ENCODE peak calls at places on chromosomes 1 and 21, in seven cellular contexts. A is PC-3, O is IMR-90, K is left ventricle myocardium inferior, C is adrenal gland, Z is vagina, G is GM23338. L is an unnamed sample.

GRCh38 chr1:200180821-200181220 is 153.3 kb downstream of the NR5A2 start:
- DNase-seq in A (peak), O (peak), K (no peak), C (peak), Z (no peak), G (no peak), L (no peak)

GRCh38 chr21:42609806-42610205 is 43.6 kb upstream of the PDE9A start:
- DNase-seq in A (no peak), O (no peak), K (no peak), C (no peak), Z (no peak), G (no peak), L (no peak)

GRCh38 chr1:6261615-6261995 is 707 bp upstream of the GPR153 start:
- DNase-seq in A (no peak), O (no peak), K (no peak), C (no peak), Z (no peak), G (peak), L (no peak)

GRCh38 chr1:205423248-205423647 is 1.4 kb upstream of the LEMD1 start:
- DNase-seq in A (peak), O (no peak), K (no peak), C (no peak), Z (no peak), G (no peak), L (no peak)

GRCh38 chr1:43963890-43964289 is 5.9 kb upstream of the DPH2 start:
- DNase-seq in A (no peak), O (no peak), K (no peak), C (no peak), Z (no peak), G (no peak), L (no peak)

GRCh38 chr1:189686288-189686687 is 791.4 kb downstream of the BRINP3 start:
- DNase-seq in A (no peak), O (no peak), K (no peak), C (no peak), Z (no peak), G (no peak), L (no peak)

GRCh38 chr21:45251635-45252447 is 35.9 kb downstream of the POFUT2 start:
- DNase-seq in A (no peak), O (no peak), K (no peak), C (no peak), Z (peak), G (no peak), L (no peak)

GRCh38 chr1:20403423-20404145 is 82.4 kb downstream of the CAMK2N1 start:
- DNase-seq in A (no peak), O (no peak), K (no peak), C (no peak), Z (no peak), G (no peak), L (no peak)

GRCh38 chr1:88877382-88877825 is 14.0 kb downstream of the GTF2B start:
- DNase-seq in A (peak), O (peak), K (no peak), C (no peak), Z (no peak), G (peak), L (no peak)

GRCh38 chr1:41799205-41799604 is 119.5 kb downstream of the HIVEP3 start:
- DNase-seq in A (no peak), O (no peak), K (no peak), C (no peak), Z (no peak), G (no peak), L (no peak)

GRCh38 chr21:38955495-38955894 is 149.8 kb downstream of the ETS2 start:
- DNase-seq in A (peak), O (peak), K (peak), C (no peak), Z (no peak), G (no peak), L (no peak)

GRCh38 chr21:41947596-41948403 is 6.0 kb downstream of the C2CD2 start:
- DNase-seq in A (no peak), O (peak), K (no peak), C (peak), Z (no peak), G (no peak), L (peak)

GRCh38 chr1:119773711-119774241 is 5.1 kb upstream of the HMGCS2 start:
- DNase-seq in A (peak), O (peak), K (no peak), C (no peak), Z (no peak), G (peak), L (no peak)

GRCh38 chr1:151828931-151829330 is 2.7 kb downstream of the RORC start:
- DNase-seq in A (peak), O (peak), K (no peak), C (peak), Z (no peak), G (peak), L (peak)

GRCh38 chr1:94828251-94828650 is 8.1 kb downstream of the SLC44A3 start:
- DNase-seq in A (peak), O (no peak), K (no peak), C (no peak), Z (no peak), G (no peak), L (no peak)

GRCh38 chr1:175783126-175783722 is 39.8 kb upstream of the TNR start:
- DNase-seq in A (no peak), O (no peak), K (no peak), C (no peak), Z (peak), G (no peak), L (no peak)

GRCh38 chr1:215637041-215637573 is 70.0 kb downstream of the KCTD3 start:
- DNase-seq in A (no peak), O (peak), K (no peak), C (peak), Z (no peak), G (no peak), L (peak)

GRCh38 chr1:31583082-31583994 is 7.0 kb downstream of the TINAGL1 start:
- DNase-seq in A (no peak), O (no peak), K (peak), C (no peak), Z (no peak), G (no peak), L (peak)

GRCh38 chr1:186272486-186272885 is 102.6 kb downstream of the TPR start:
- DNase-seq in A (no peak), O (no peak), K (no peak), C (no peak), Z (no peak), G (no peak), L (no peak)
- TF ChIP-seq CTCF in A (no peak), O (no peak), K (no peak), C (no peak), Z (no peak), G (no peak), L (no peak)

DNA sequence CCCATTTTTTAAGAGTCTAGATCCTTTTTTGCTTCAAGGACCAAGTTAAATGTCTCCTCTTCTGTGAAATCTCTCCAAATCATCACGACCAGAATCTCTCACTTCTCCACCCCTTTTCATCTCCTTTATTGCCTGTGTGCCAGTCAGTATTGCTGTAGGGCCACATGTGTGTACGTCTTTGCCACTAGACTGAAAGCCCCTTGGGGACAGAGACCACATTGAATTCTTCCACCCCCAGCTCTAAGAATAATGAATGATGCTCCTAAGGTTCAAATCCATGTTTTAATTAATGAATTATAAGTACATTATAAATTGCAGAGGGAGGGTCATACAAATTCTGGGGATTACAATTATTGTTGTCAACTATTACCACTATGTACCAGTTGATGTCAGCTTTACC is 343.8 kb downstream of the USP25 start:
- DNase-seq in A (no peak), O (no peak), K (no peak), C (no peak), Z (no peak), G (no peak), L (no peak)
- TF ChIP-seq CTCF in A (no peak), O (no peak), K (no peak), C (no peak), Z (no peak), G (no peak), L (no peak)

GRCh38 chr1:115912116-115912515 is 64.2 kb upstream of the SLC22A15 start:
- DNase-seq in A (no peak), O (no peak), K (no peak), C (no peak), Z (no peak), G (no peak), L (no peak)

GRCh38 chr1:115910231-115910630 is 66.1 kb upstream of the SLC22A15 start:
- DNase-seq in A (no peak), O (no peak), K (no peak), C (no peak), Z (no peak), G (no peak), L (no peak)

GRCh38 chr1:115908565-115909334 is 67.6 kb upstream of the SLC22A15 start:
- DNase-seq in A (no peak), O (no peak), K (no peak), C (no peak), Z (no peak), G (no peak), L (no peak)

GRCh38 chr1:115907092-115907491 is 66.2 kb upstream of the NHLH2 start:
- DNase-seq in A (no peak), O (no peak), K (no peak), C (no peak), Z (no peak), G (no peak), L (no peak)

DNA sequence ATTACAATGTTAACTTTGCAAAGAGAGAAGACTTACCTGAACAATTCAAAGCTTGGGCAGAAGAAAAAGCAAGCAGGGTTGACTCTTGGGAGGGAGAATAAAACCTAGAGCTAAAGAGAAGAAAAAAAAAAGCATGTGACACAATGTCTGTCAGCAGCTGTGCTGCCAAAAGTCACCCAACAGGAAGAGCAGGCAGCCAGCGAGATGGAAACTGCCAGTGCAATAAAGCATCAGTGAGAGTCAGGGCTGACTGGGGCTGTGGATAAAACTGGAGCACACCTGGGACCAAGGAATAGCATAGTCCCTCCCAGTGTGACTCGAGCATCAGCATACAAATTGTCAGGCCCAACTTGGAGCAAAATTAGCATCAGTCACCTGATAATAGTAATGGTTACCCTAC is 65.0 kb upstream of the SLC22A15 start:
- DNase-seq in A (peak), O (no peak), K (no peak), C (no peak), Z (no peak), G (no peak), L (no peak)
- TF ChIP-seq CTCF in A (no peak), O (no peak), K (no peak), C (no peak), Z (no peak), G (no peak), L (no peak)

GRCh38 chr1:243977104-243977503 is 74.0 kb upstream of the ZBTB18 start:
- DNase-seq in A (no peak), O (no peak), K (no peak), C (no peak), Z (no peak), G (no peak), L (no peak)

GRCh38 chr1:243980471-243980870 is 70.6 kb upstream of the ZBTB18 start:
- DNase-seq in A (no peak), O (no peak), K (no peak), C (no peak), Z (peak), G (no peak), L (no peak)

GRCh38 chr1:243982451-243983018 is 68.5 kb upstream of the ZBTB18 start:
- DNase-seq in A (no peak), O (no peak), K (no peak), C (no peak), Z (peak), G (peak), L (no peak)

GRCh38 chr1:243979396-243979795 is 71.7 kb upstream of the ZBTB18 start:
- DNase-seq in A (no peak), O (no peak), K (no peak), C (no peak), Z (no peak), G (no peak), L (no peak)

GRCh38 chr1:243980071-243980470 is 71.0 kb upstream of the ZBTB18 start:
- DNase-seq in A (no peak), O (no peak), K (no peak), C (no peak), Z (no peak), G (no peak), L (no peak)
- TF ChIP-seq CTCF in A (no peak), O (no peak), K (no peak), C (no peak), Z (no peak), G (no peak), L (no peak)

DNA sequence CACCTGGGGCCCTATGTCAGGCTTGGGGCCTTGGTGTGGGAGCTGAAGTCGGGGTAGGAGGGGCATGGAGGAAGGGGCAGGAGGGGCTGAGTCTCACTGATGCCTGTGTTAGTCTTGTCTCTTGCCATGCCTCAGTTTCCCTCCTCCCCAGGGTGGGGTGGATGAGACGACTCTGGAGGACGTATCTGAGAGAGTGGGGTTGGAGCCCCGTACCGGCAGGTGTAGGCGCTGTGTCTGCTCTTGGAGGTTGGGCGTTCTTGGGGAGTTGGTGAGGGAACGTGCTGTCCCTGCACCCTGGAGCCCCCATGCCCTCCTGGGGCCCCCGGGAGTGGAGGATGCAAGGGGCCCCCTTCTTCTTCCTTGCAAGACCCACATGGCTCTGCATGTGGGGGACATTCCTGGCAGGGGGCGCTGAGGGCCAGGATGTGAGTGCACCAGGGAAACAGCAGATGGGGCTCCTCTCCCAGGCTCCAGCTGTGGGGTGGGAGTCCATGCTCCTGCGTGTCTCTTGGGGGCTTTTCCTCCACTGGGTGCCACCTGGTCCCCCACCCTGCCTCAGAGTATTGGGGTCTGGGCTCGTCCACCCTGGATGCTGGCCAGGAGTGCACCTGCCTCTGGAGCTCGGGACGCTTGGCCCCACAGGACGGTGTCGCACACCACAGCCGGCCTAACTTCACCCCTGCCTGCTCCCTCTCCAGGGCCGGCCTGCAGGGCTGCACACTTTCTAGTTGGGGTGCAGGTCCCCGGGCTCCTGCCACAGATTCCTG is 1.4 kb upstream of the TNFRSF14 start:
- DNase-seq in A (peak), O (no peak), K (no peak), C (no peak), Z (no peak), G (peak), L (peak)
- TF ChIP-seq CTCF in A (peak), O (peak), K (peak), C (peak), Z (peak), G (peak), L (no peak)

GRCh38 chr1:208204779-208205178 is 39.4 kb downstream of the PLXNA2 start:
- DNase-seq in A (no peak), O (no peak), K (no peak), C (no peak), Z (no peak), G (no peak), L (no peak)
- TF ChIP-seq CTCF in A (no peak), O (no peak), K (no peak), C (no peak), Z (no peak), G (peak), L (no peak)

GRCh38 chr1:229828461-229828860 is 202.4 kb downstream of the URB2 start:
- DNase-seq in A (no peak), O (no peak), K (no peak), C (no peak), Z (no peak), G (no peak), L (no peak)

GRCh38 chr1:229822026-229822425 is 196.0 kb downstream of the URB2 start:
- DNase-seq in A (no peak), O (no peak), K (no peak), C (no peak), Z (no peak), G (no peak), L (no peak)

GRCh38 chr1:229819091-229819490 is 193.0 kb downstream of the URB2 start:
- DNase-seq in A (peak), O (no peak), K (no peak), C (no peak), Z (no peak), G (no peak), L (no peak)

DNA sequence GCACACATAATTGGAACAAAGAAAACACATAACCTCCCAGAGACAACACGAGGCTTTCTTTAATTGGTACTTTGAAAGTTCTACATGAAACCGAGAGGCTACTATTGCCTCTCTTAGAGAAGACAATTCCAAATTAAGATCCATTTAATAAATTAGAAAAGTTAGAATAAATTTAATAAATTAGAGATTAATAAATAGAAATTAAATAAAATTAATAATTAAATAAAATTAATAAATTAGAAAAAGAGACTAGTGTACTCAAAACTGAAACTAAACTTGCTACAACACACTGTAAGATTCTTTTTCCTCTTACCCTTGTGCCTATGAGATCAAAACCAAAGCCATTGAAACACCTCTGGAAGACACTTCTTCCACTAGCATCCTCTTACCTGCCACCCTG is 199.0 kb downstream of the URB2 start:
- DNase-seq in A (no peak), O (no peak), K (no peak), C (no peak), Z (no peak), G (no peak), L (no peak)
- TF ChIP-seq CTCF in A (no peak), O (no peak), K (no peak), C (no peak), Z (no peak), G (no peak), L (no peak)

L was measured in ovary.